ENCODE peak calls at places on chromosomes 16 and 17, in four cellular contexts. F, K, L and W are unnamed samples.

GRCh38 chr17:57455063-57455914 is 199.0 kb downstream of the MSI2 start:
- DNase-seq in L (peak; percentile 32), F (peak; percentile 89), K (no peak), W (no peak)

GRCh38 chr16:1534021-1535020 is 855 bp downstream of the TMEM204 start:
- DNase-seq in F (no peak), L (peak; percentile 44), K (no peak), W (no peak)

GRCh38 chr17:7224661-7225111 is 4.9 kb downstream of the ACADVL start:
- DNase-seq in K (no peak), F (no peak), L (no peak), W (no peak)

GRCh38 chr17:80833952-80834895 is 157.4 kb upstream of the CHMP6 start:
- DNase-seq in K (peak; percentile 41), F (no peak), L (no peak), W (no peak)

GRCh38 chr16:72721981-72722380 is 325.9 kb downstream of the ZFHX3 start:
- DNase-seq in K (no peak), L (no peak), F (no peak), W (no peak)

GRCh38 chr16:9518054-9518453 is 426.6 kb downstream of the HAPSTR1 start:
- DNase-seq in L (no peak), F (no peak), K (no peak), W (no peak)

GRCh38 chr16:15954814-15955151 is 5.4 kb downstream of the ABCC1 start:
- DNase-seq in F (peak; percentile 73), K (no peak), L (no peak), W (no peak)

GRCh38 chr17:27776882-27777624 is 23.3 kb downstream of the NOS2 start:
- DNase-seq in F (no peak), L (no peak), K (no peak), W (no peak)

GRCh38 chr17:36464765-36465088 is 21.8 kb upstream of the ZNHIT3 start:
- DNase-seq in F (no peak), K (no peak), L (no peak), W (no peak)

GRCh38 chr16:70809392-70810060 is 8.6 kb upstream of the VAC14 start:
- DNase-seq in F (no peak), K (no peak), L (no peak), W (no peak)

GRCh38 chr17:38453951-38454421 is 25.7 kb downstream of the ARHGAP23 start:
- DNase-seq in F (peak; percentile 60), K (peak; percentile 47), L (no peak), W (no peak)

GRCh38 chr17:39410279-39410678 is 8.9 kb upstream of the FBXL20 start:
- DNase-seq in L (no peak), F (no peak), K (no peak), W (no peak)

GRCh38 chr17:6099492-6099891 is 29.3 kb downstream of the WSCD1 start:
- DNase-seq in K (no peak), F (no peak), L (no peak), W (no peak)

GRCh38 chr17:68307443-68307842 is 16.1 kb downstream of the ARSG start:
- DNase-seq in L (no peak), F (no peak), K (no peak), W (no peak)

GRCh38 chr16:66928702-66929388 is 3.5 kb upstream of the RRAD start:
- DNase-seq in L (peak; percentile 66), F (peak; percentile 38), K (peak; percentile 35), W (no peak)

GRCh38 chr17:65537845-65538678 is 23.4 kb downstream of the AXIN2 start:
- DNase-seq in L (peak; percentile 57), K (no peak), F (no peak), W (no peak)

GRCh38 chr16:27945233-27945975 is 118.1 kb downstream of the GSG1L start:
- DNase-seq in F (no peak), K (peak; percentile 90), L (no peak), W (no peak)

GRCh38 chr16:75065149-75065807 is 51.3 kb downstream of the LDHD start:
- DNase-seq in K (no peak), L (peak; percentile 56), F (peak; percentile 52), W (no peak)

GRCh38 chr17:2343421-2343820 is 6.1 kb downstream of the SGSM2 start:
- DNase-seq in K (no peak), F (no peak), L (no peak), W (no peak)

GRCh38 chr16:57470683-57471082 is 8.2 kb downstream of the POLR2C start:
- DNase-seq in L (no peak), F (no peak), K (no peak), W (no peak)

GRCh38 chr17:29495011-29495410 is 71.8 kb downstream of the ABHD15 start:
- DNase-seq in L (no peak), K (no peak), F (no peak), W (no peak)